ENCODE peak calls at places on chromosome 19, in four cellular contexts. One of them, this sample, is unnamed.

GRCh38 chr19:44345969-44346368 is 10.5 kb downstream of the ZNF112 start:
- DNase-seq in mesenteric fat pad: no peak
- DNase-seq in germinal center: no peak
- DNase-seq in cardiac muscle cell: no peak
- DNase-seq in this sample: no peak

GRCh38 chr19:53553865-53554791 is 16.2 kb downstream of the ZNF331 start:
- DNase-seq in mesenteric fat pad: peak; percentile 97
- DNase-seq in germinal center: peak; percentile 85
- DNase-seq in cardiac muscle cell: peak; percentile 71
- DNase-seq in this sample: no peak

GRCh38 chr19:10892256-10892655 is 20.9 kb downstream of the CARM1 start:
- DNase-seq in mesenteric fat pad: no peak
- DNase-seq in germinal center: no peak
- DNase-seq in cardiac muscle cell: no peak
- DNase-seq in this sample: no peak

GRCh38 chr19:21698215-21698614 is 69.2 kb downstream of the ZNF100 start:
- DNase-seq in mesenteric fat pad: no peak
- DNase-seq in germinal center: no peak
- DNase-seq in cardiac muscle cell: peak; percentile 56
- DNase-seq in this sample: peak; percentile 55

GRCh38 chr19:1247747-1248453 is 483 bp upstream of the MIDN start:
- DNase-seq in mesenteric fat pad: peak; percentile 95
- DNase-seq in germinal center: no peak
- DNase-seq in cardiac muscle cell: no peak
- DNase-seq in this sample: no peak

GRCh38 chr19:32599736-32600157 is 18.8 kb downstream of the PDCD5 start:
- DNase-seq in mesenteric fat pad: no peak
- DNase-seq in germinal center: peak; percentile 60
- DNase-seq in cardiac muscle cell: peak; percentile 63
- DNase-seq in this sample: peak; percentile 73

GRCh38 chr19:31353826-31354225 is 4.6 kb upstream of the TSHZ3 start:
- DNase-seq in mesenteric fat pad: no peak
- DNase-seq in germinal center: no peak
- DNase-seq in cardiac muscle cell: no peak
- DNase-seq in this sample: no peak

GRCh38 chr19:48625891-48626327 is 6.6 kb downstream of the SPHK2 start:
- DNase-seq in mesenteric fat pad: no peak
- DNase-seq in germinal center: no peak
- DNase-seq in cardiac muscle cell: no peak
- DNase-seq in this sample: no peak

GRCh38 chr19:5386841-5387240 is 46.2 kb upstream of the PTPRS start:
- DNase-seq in mesenteric fat pad: no peak
- DNase-seq in germinal center: no peak
- DNase-seq in cardiac muscle cell: no peak
- DNase-seq in this sample: no peak

GRCh38 chr19:33301011-33301899 is 1.1 kb downstream of the CEBPA start:
- DNase-seq in mesenteric fat pad: peak; percentile 89
- DNase-seq in germinal center: no peak
- DNase-seq in cardiac muscle cell: peak; percentile 40
- DNase-seq in this sample: no peak

GRCh38 chr19:48815870-48816501 is 5.2 kb upstream of the BCAT2 start:
- DNase-seq in mesenteric fat pad: no peak
- DNase-seq in germinal center: no peak
- DNase-seq in cardiac muscle cell: peak; percentile 58
- DNase-seq in this sample: peak; percentile 52

GRCh38 chr19:12858041-12858928 is 20.0 kb downstream of the MAST1 start:
- DNase-seq in mesenteric fat pad: no peak
- DNase-seq in germinal center: no peak
- DNase-seq in cardiac muscle cell: no peak
- DNase-seq in this sample: no peak

GRCh38 chr19:29275266-29275665 is 62.3 kb upstream of the UQCRFS1 start:
- DNase-seq in mesenteric fat pad: peak; percentile 74
- DNase-seq in germinal center: no peak
- DNase-seq in cardiac muscle cell: no peak
- DNase-seq in this sample: no peak

GRCh38 chr19:14577885-14578427 is 4.9 kb upstream of the CLEC17A start:
- DNase-seq in mesenteric fat pad: no peak
- DNase-seq in germinal center: peak; percentile 43
- DNase-seq in cardiac muscle cell: no peak
- DNase-seq in this sample: peak; percentile 71

GRCh38 chr19:46714523-46715106 is 2.3 kb downstream of the PRKD2 start:
- DNase-seq in mesenteric fat pad: peak; percentile 88
- DNase-seq in germinal center: peak; percentile 92
- DNase-seq in cardiac muscle cell: no peak
- DNase-seq in this sample: peak; percentile 87

GRCh38 chr19:40129425-40129824 is 38.7 kb upstream of the ZNF780A start:
- DNase-seq in mesenteric fat pad: no peak
- DNase-seq in germinal center: no peak
- DNase-seq in cardiac muscle cell: no peak
- DNase-seq in this sample: no peak

GRCh38 chr19:53977991-53978731 is 13.3 kb upstream of the CACNG6 start:
- DNase-seq in mesenteric fat pad: no peak
- DNase-seq in germinal center: no peak
- DNase-seq in cardiac muscle cell: peak; percentile 97
- DNase-seq in this sample: peak; percentile 36

GRCh38 chr19:11530432-11530831 is 1.5 kb upstream of the ECSIT start:
- DNase-seq in mesenteric fat pad: no peak
- DNase-seq in germinal center: peak; percentile 76
- DNase-seq in cardiac muscle cell: peak; percentile 91
- DNase-seq in this sample: peak; percentile 81

GRCh38 chr19:16417660-16418596 is 53.8 kb downstream of the EPS15L1 start:
- DNase-seq in mesenteric fat pad: no peak
- DNase-seq in germinal center: peak; percentile 88
- DNase-seq in cardiac muscle cell: peak; percentile 80
- DNase-seq in this sample: peak; percentile 85

GRCh38 chr19:42017040-42017439 is 23.0 kb upstream of the ATP1A3 start:
- DNase-seq in mesenteric fat pad: no peak
- DNase-seq in germinal center: no peak
- DNase-seq in cardiac muscle cell: no peak
- DNase-seq in this sample: no peak

GRCh38 chr19:1671716-1672037 is 19.3 kb upstream of the TCF3 start:
- DNase-seq in mesenteric fat pad: no peak
- DNase-seq in germinal center: peak; percentile 59
- DNase-seq in cardiac muscle cell: no peak
- DNase-seq in this sample: peak; percentile 84

GRCh38 chr19:7862413-7862951 is 11.7 kb downstream of the PRR36 start:
- DNase-seq in mesenteric fat pad: no peak
- DNase-seq in germinal center: peak; percentile 94
- DNase-seq in cardiac muscle cell: peak; percentile 95
- DNase-seq in this sample: peak; percentile 78

GRCh38 chr19:19463348-19464117 is 51.8 kb downstream of the TSSK6 start:
- DNase-seq in mesenteric fat pad: no peak
- DNase-seq in germinal center: no peak
- DNase-seq in cardiac muscle cell: no peak
- DNase-seq in this sample: no peak

GRCh38 chr19:33819496-33819874 is 22.8 kb downstream of the KCTD15 start:
- DNase-seq in mesenteric fat pad: no peak
- DNase-seq in germinal center: no peak
- DNase-seq in cardiac muscle cell: no peak
- DNase-seq in this sample: peak; percentile 17

GRCh38 chr19:52963229-52963760 is 614 bp upstream of the ZNF816 start:
- DNase-seq in mesenteric fat pad: no peak
- DNase-seq in germinal center: peak; percentile 10
- DNase-seq in cardiac muscle cell: peak; percentile 52
- DNase-seq in this sample: no peak

GRCh38 chr19:38135150-38135998 is 88.6 kb downstream of the DPF1 start:
- DNase-seq in mesenteric fat pad: no peak
- DNase-seq in germinal center: no peak
- DNase-seq in cardiac muscle cell: no peak
- DNase-seq in this sample: no peak

GRCh38 chr19:31436121-31436776 is 87.0 kb upstream of the TSHZ3 start:
- DNase-seq in mesenteric fat pad: no peak
- DNase-seq in germinal center: no peak
- DNase-seq in cardiac muscle cell: no peak
- DNase-seq in this sample: no peak

GRCh38 chr19:3266792-3267469 is 42.5 kb downstream of the CELF5 start:
- DNase-seq in mesenteric fat pad: no peak
- DNase-seq in germinal center: no peak
- DNase-seq in cardiac muscle cell: no peak
- DNase-seq in this sample: no peak

GRCh38 chr19:18046066-18046718 is 38.2 kb downstream of the ARRDC2 start:
- DNase-seq in mesenteric fat pad: no peak
- DNase-seq in germinal center: no peak
- DNase-seq in cardiac muscle cell: no peak
- DNase-seq in this sample: no peak

GRCh38 chr19:42140125-42140754 is 8.0 kb upstream of the POU2F2 start:
- DNase-seq in mesenteric fat pad: no peak
- DNase-seq in germinal center: no peak
- DNase-seq in cardiac muscle cell: peak; percentile 91
- DNase-seq in this sample: peak; percentile 40

GRCh38 chr19:18450934-18451836 is 13.3 kb upstream of the ISYNA1 start:
- DNase-seq in mesenteric fat pad: no peak
- DNase-seq in germinal center: peak; percentile 82
- DNase-seq in cardiac muscle cell: peak; percentile 85
- DNase-seq in this sample: peak; percentile 87